ENCODE peak calls at places on chromosomes 4 and X, in eight cellular contexts. R, U, Y, T, F, J, X and P are unnamed samples.

GRCh38 chr4:180994722-180995121 is 1248.5 kb upstream of the TENM3 start:
- DNase-seq in R (no peak), U (no peak), Y (no peak), T (no peak), F (no peak), J (no peak), X (no peak), P (no peak)

GRCh38 chrX:9955506-9955905 is 11.7 kb upstream of the CLDN34 start:
- DNase-seq in R (no peak), U (no peak), Y (no peak), T (no peak), F (no peak), J (no peak), X (no peak), P (no peak)

GRCh38 chrX:131895807-131896206 is 127.3 kb upstream of the STK26 start:
- DNase-seq in R (no peak), U (no peak), Y (no peak), T (no peak), F (no peak), J (no peak), X (no peak), P (no peak)

GRCh38 chr4:40931825-40932224 is 182.1 kb downstream of the NSUN7 start:
- DNase-seq in R (no peak), U (no peak), Y (no peak), T (no peak), F (no peak), J (no peak), X (no peak), P (no peak)

GRCh38 chr4:2135083-2135482 is 76.0 kb downstream of the NAT8L start:
- DNase-seq in R (peak; percentile 13), U (peak; percentile 32), Y (no peak), T (no peak), F (no peak), J (no peak), X (no peak), P (no peak)

GRCh38 chr4:53714377-53715140 is 123.3 kb upstream of the LNX1 start:
- DNase-seq in R (peak; percentile 17), U (no peak), Y (no peak), T (no peak), F (no peak), J (no peak), X (no peak), P (no peak)

GRCh38 chrX:66638591-66639500 is at the start of gene EDA2R:
- DNase-seq in R (peak; percentile 84), U (no peak), Y (peak; percentile 83), T (peak; percentile 54), F (peak; percentile 27), J (no peak), X (no peak), P (no peak)

GRCh38 chr4:45663495-45664148 is 460.2 kb downstream of the GABRG1 start:
- DNase-seq in R (no peak), U (no peak), Y (no peak), T (no peak), F (no peak), J (no peak), X (no peak), P (no peak)

GRCh38 chrX:44400588-44400987 is 57.1 kb upstream of the EFHC2 start:
- DNase-seq in R (peak; percentile 93), U (no peak), Y (no peak), T (no peak), F (no peak), J (no peak), X (no peak), P (no peak)

GRCh38 chr4:81531410-81531809 is 59.7 kb upstream of the RASGEF1B start:
- DNase-seq in R (no peak), U (no peak), Y (no peak), T (no peak), F (no peak), J (no peak), X (no peak), P (no peak)

GRCh38 chr4:38306482-38307071 is 346.4 kb downstream of the PTTG2 start:
- DNase-seq in R (no peak), U (no peak), Y (no peak), T (no peak), F (no peak), J (no peak), X (no peak), P (no peak)

GRCh38 chr4:89158884-89159503 is 47.7 kb downstream of the TIGD2 start:
- DNase-seq in R (peak; percentile 66), U (peak; percentile 74), Y (no peak), T (peak; percentile 25), F (peak; percentile 30), J (no peak), X (peak; percentile 60), P (peak; percentile 51)

GRCh38 chrX:130014770-130015169 is 32.3 kb downstream of the BCORL1 start:
- DNase-seq in R (no peak), U (no peak), Y (no peak), T (no peak), F (no peak), J (no peak), X (no peak), P (no peak)

GRCh38 chrX:39705299-39705698 is 392.5 kb downstream of the BCOR start:
- DNase-seq in R (peak; percentile 69), U (peak; percentile 9), Y (peak; percentile 69), T (peak; percentile 52), F (no peak), J (no peak), X (peak; percentile 13), P (peak; percentile 54)

GRCh38 chr4:8443801-8444200 is 3.2 kb downstream of the TRMT44 start:
- DNase-seq in R (no peak), U (no peak), Y (no peak), T (no peak), F (no peak), J (no peak), X (no peak), P (no peak)

GRCh38 chrX:109760922-109761250 is 27.8 kb upstream of the ACSL4 start:
- DNase-seq in R (no peak), U (no peak), Y (no peak), T (no peak), F (no peak), J (no peak), X (peak; percentile 21), P (no peak)

GRCh38 chrX:25869761-25870160 is 268.4 kb upstream of the MAGEB18 start:
- DNase-seq in R (no peak), U (no peak), Y (no peak), T (no peak), F (no peak), J (no peak), X (no peak), P (no peak)

GRCh38 chr4:48985976-48986653 is at the start of gene CWH43:
- DNase-seq in R (no peak), U (no peak), Y (peak; percentile 89), T (no peak), F (no peak), J (no peak), X (no peak), P (no peak)

GRCh38 chr4:142126890-142127497 is 490.6 kb downstream of the IL15 start:
- DNase-seq in R (peak; percentile 68), U (peak; percentile 77), Y (peak; percentile 73), T (peak; percentile 3), F (peak; percentile 63), J (peak; percentile 64), X (peak; percentile 13), P (peak; percentile 42)

GRCh38 chr4:145887241-145887964 is 51.2 kb downstream of the ZNF827 start:
- DNase-seq in R (peak; percentile 43), U (no peak), Y (peak; percentile 64), T (no peak), F (no peak), J (no peak), X (no peak), P (peak; percentile 17)

GRCh38 chr4:37983951-37984350 is 23.8 kb downstream of the PTTG2 start:
- DNase-seq in R (peak; percentile 71), U (no peak), Y (no peak), T (no peak), F (no peak), J (no peak), X (no peak), P (no peak)